ENCODE peak calls at places on chromosomes 6 and 20, in seven cellular contexts. L is H1, W is mesendoderm, A is IMR-90, Q is mesenchymal stem cell, O is neuronal stem cell, J is trophoblast cell. Y is an unnamed sample.

GRCh38 chr20:57560554-57561355 is at the start of gene PCK1:
- DNase-seq in L (no peak), Q (no peak), A (peak; percentile 1), O (no peak), J (no peak), W (no peak), Y (no peak)

GRCh38 chr20:36402708-36403107 is 96.6 kb downstream of the DLGAP4 start:
- DNase-seq in J (no peak), A (no peak), L (no peak), W (no peak), Q (no peak), O (no peak), Y (no peak)

GRCh38 chr20:47995661-47996060 is 210.4 kb upstream of the SULF2 start:
- DNase-seq in O (no peak), A (no peak), Q (no peak), J (no peak), W (no peak), L (no peak), Y (no peak)

GRCh38 chr6:32623693-32624092 is 13.5 kb upstream of the HLA-DQA1 start:
- DNase-seq in Q (no peak), W (no peak), J (no peak), O (no peak), A (no peak), L (no peak), Y (no peak)

GRCh38 chr20:46694484-46694883 is 5.2 kb upstream of the TP53RK start:
- DNase-seq in O (no peak), J (no peak), A (peak; percentile 43), W (peak; percentile 61), Q (no peak), L (no peak), Y (no peak)

GRCh38 chr6:98716341-98716740 is 118.0 kb upstream of the POU3F2 start:
- DNase-seq in A (no peak), J (no peak), W (peak; percentile 83), O (peak; percentile 23), Q (no peak), L (peak; percentile 50), Y (peak; percentile 56)

GRCh38 chr6:106510090-106510970 is 119.0 kb downstream of the RTN4IP1 start:
- DNase-seq in O (peak; percentile 31), J (peak; percentile 56), A (no peak), Q (peak; percentile 57), W (peak; percentile 53), L (peak; percentile 77), Y (peak; percentile 64)

GRCh38 chr6:54085526-54085925 is 25.7 kb upstream of the MLIP start:
- DNase-seq in J (no peak), L (no peak), A (peak; percentile 94), Q (peak; percentile 86), O (no peak), W (peak; percentile 35), Y (no peak)

GRCh38 chr20:53387983-53388675 is 205.5 kb downstream of the ZNF217 start:
- DNase-seq in J (peak; percentile 54), O (no peak), A (no peak), L (no peak), W (no peak), Q (no peak), Y (no peak)

GRCh38 chr6:101417899-101418298 is 24.4 kb downstream of the GRIK2 start:
- DNase-seq in O (no peak), Q (no peak), L (no peak), A (no peak), J (no peak), W (no peak), Y (no peak)

GRCh38 chr6:37239950-37240713 is 17.4 kb upstream of the TBC1D22B start:
- DNase-seq in A (peak; percentile 99), J (peak; percentile 24), W (no peak), L (no peak), Q (peak; percentile 99), O (no peak), Y (no peak)

GRCh38 chr6:168537485-168537884 is 96.5 kb downstream of the SMOC2 start:
- DNase-seq in W (no peak), Q (no peak), L (no peak), A (no peak), J (no peak), O (no peak), Y (no peak)

GRCh38 chr6:54238407-54238806 is 69.8 kb upstream of the TINAG start:
- DNase-seq in A (peak; percentile 39), L (no peak), Q (peak; percentile 37), O (no peak), J (no peak), W (no peak), Y (no peak)

GRCh38 chr20:56793916-56794315 is 164.8 kb downstream of the TFAP2C start:
- DNase-seq in A (no peak), W (no peak), O (no peak), L (no peak), J (no peak), Q (no peak), Y (no peak)

GRCh38 chr6:17086469-17086868 is 15.4 kb upstream of the STMND1 start:
- DNase-seq in A (peak; percentile 83), J (peak; percentile 46), O (no peak), Q (peak; percentile 78), W (peak; percentile 68), L (no peak), Y (peak; percentile 45)

GRCh38 chr6:105993769-105994521 is 92.2 kb upstream of the PRDM1 start:
- DNase-seq in J (peak; percentile 27), O (peak; percentile 37), A (peak; percentile 45), L (peak; percentile 65), W (peak; percentile 48), Q (peak; percentile 82), Y (no peak)

GRCh38 chr6:35494161-35494563 is 2.7 kb downstream of the TEAD3 start:
- DNase-seq in W (no peak), O (no peak), A (peak; percentile 44), L (no peak), Q (peak; percentile 52), J (no peak), Y (peak; percentile 49)

GRCh38 chr20:38542994-38543906 is 37.7 kb upstream of the ADIG start:
- DNase-seq in O (no peak), L (no peak), W (no peak), A (no peak), J (no peak), Q (no peak), Y (no peak)

GRCh38 chr6:127841811-127842210 is 59.0 kb downstream of the THEMIS start:
- DNase-seq in Q (peak; percentile 6), A (peak; percentile 56), L (no peak), J (no peak), O (no peak), W (no peak), Y (no peak)

GRCh38 chr6:166341915-166342292 is 441 bp downstream of the SFT2D1 start:
- DNase-seq in W (peak; percentile 44), J (no peak), O (no peak), Q (no peak), L (no peak), A (no peak), Y (no peak)

GRCh38 chr20:51570755-51571469 is 28.4 kb upstream of the NFATC2 start:
- DNase-seq in A (peak; percentile 17), L (no peak), Q (no peak), W (no peak), J (no peak), O (no peak), Y (no peak)

GRCh38 chr6:38182426-38182825 is 362.9 kb downstream of the ZFAND3 start:
- DNase-seq in Q (no peak), O (no peak), A (no peak), W (no peak), L (no peak), J (no peak), Y (no peak)

GRCh38 chr6:5054427-5054873 is 30.7 kb upstream of the PPP1R3G start:
- DNase-seq in Q (peak; percentile 68), J (peak; percentile 84), L (no peak), O (no peak), A (peak; percentile 66), W (no peak), Y (no peak)

GRCh38 chr6:5055118-5055517 is 30.0 kb upstream of the PPP1R3G start:
- DNase-seq in Q (no peak), J (no peak), L (no peak), W (no peak), A (no peak), O (no peak), Y (no peak)

GRCh38 chr6:5053038-5053437 is 32.1 kb upstream of the PPP1R3G start:
- DNase-seq in L (no peak), A (peak; percentile 71), W (no peak), J (no peak), Q (peak; percentile 66), O (no peak), Y (no peak)

GRCh38 chr6:5051394-5051793 is 33.7 kb upstream of the PPP1R3G start:
- DNase-seq in L (no peak), Q (no peak), A (no peak), W (no peak), O (no peak), J (no peak), Y (no peak)

DNA sequence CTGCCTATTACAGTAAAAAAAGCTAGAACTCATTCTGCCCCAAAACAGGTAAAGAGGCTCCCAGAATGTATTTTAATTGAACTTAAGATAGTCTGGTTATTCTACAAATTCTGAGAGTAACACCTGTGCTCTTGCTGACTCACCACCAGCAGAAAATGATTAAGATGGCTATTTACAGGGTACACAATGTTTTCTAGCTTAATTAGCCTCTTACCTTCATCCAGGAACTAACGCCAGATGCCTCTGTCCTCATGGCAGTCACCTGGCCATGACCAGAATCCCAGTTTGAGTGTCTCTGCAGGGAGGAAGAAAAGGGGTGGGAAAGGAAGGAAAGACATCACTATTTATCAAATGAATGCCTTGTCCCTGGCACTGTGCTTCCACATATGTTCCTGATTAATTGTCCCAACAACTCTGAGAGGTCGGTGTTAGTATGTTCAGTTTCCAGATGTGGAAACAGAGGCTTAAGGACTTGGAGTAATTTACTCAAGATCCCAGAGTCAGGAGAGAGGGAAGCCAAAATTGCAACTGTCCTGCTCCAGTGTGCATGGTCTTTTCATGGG is 31.2 kb upstream of the PPP1R3G start:
- DNase-seq in O (no peak), L (no peak), Q (no peak), W (no peak), J (peak; percentile 16), A (no peak), Y (no peak)
- H2BK120ac ChIP-seq in O (no peak overlapping the region), L (no peak overlapping the region), Q (peak overlapping the region; percentile 51), W (no peak overlapping the region), J (no peak overlapping the region), A (peak overlapping the region; percentile 92), Y (no peak overlapping the region)

DNA sequence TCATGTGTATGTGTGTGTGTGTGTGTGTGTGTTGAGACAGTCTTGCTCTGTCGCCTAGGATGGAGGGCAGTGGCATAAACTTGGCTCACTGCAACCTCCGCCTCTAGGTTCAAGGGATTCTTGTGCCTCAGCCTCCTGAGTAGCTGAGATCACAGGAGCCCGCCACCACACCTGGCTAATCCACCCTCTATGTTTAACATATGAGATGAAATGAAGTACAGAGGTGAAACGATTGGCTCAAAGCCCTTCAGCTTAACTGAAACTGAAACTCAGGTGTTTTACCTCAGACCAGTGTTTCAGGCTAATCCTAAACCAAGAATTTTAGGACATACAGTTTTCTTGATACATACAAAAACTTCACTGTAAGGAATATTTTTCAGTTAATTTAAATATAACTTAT is 167.3 kb downstream of the KCNQ5 start:
- DNase-seq in A (no peak), O (no peak), Q (no peak), J (no peak), L (no peak), W (no peak), Y (no peak)
- H3K9ac ChIP-seq in A (no peak overlapping the region), O (no peak overlapping the region), Q (no peak overlapping the region), J (no peak overlapping the region), L (no peak overlapping the region), W (no peak overlapping the region), Y (no peak overlapping the region)

GRCh38 chr6:2026133-2026532 is 219.3 kb downstream of the GMDS start:
- DNase-seq in J (no peak), O (no peak), A (no peak), L (no peak), W (peak; percentile 21), Q (no peak), Y (no peak)
- H2BK120ac ChIP-seq in J (no peak overlapping the region), O (no peak overlapping the region), A (no peak overlapping the region), L (no peak overlapping the region), W (no peak overlapping the region), Q (no peak overlapping the region), Y (no peak overlapping the region)

GRCh38 chr20:23126281-23127061 is 40.3 kb upstream of the CD93 start:
- DNase-seq in O (no peak), Q (no peak), J (no peak), L (no peak), W (no peak), A (no peak), Y (no peak)
- H3K9ac ChIP-seq in O (no peak overlapping the region), Q (no peak overlapping the region), J (no peak overlapping the region), L (no peak overlapping the region), W (no peak overlapping the region), A (no peak overlapping the region), Y (no peak overlapping the region)

Y was measured in H9.